ENCODE peak calls at places on chromosomes 3 and 15, in six cellular contexts. V, B, Y, H, P and E are unnamed samples.
A peak's percentile ranks its signal among the peaks of the same experiment; 100 is the strongest.

GRCh38 chr15:69522361-69522760 is 69.7 kb downstream of the RPLP1 start:
- DNase-seq in H (peak; percentile 23), V (no peak), Y (no peak), P (no peak), B (no peak), E (no peak)

GRCh38 chr3:136263251-136263650 is 13.1 kb downstream of the PCCB start:
- DNase-seq in P (no peak), Y (no peak), B (no peak), V (no peak), H (no peak), E (no peak)

GRCh38 chr3:8663177-8664061 is 18.8 kb upstream of the SSUH2 start:
- DNase-seq in V (peak; percentile 98), P (peak; percentile 54), H (peak; percentile 92), B (peak; percentile 71), Y (peak; percentile 90), E (peak; percentile 78)

GRCh38 chr3:128378631-128379347 is 87.9 kb downstream of the DNAJB8 start:
- DNase-seq in H (no peak), Y (peak; percentile 31), P (no peak), V (no peak), B (no peak), E (peak; percentile 65)

GRCh38 chr3:114319453-114319852 is 25.6 kb downstream of the TIGIT start:
- DNase-seq in Y (peak; percentile 46), H (peak; percentile 66), V (peak; percentile 88), B (no peak), P (no peak), E (peak; percentile 38)

GRCh38 chr3:37861540-37862051 is at the start of gene CTDSPL:
- DNase-seq in B (no peak), H (peak; percentile 41), V (peak; percentile 65), P (peak; percentile 25), Y (peak; percentile 82), E (peak; percentile 74)

GRCh38 chr15:68408971-68409370 is 23.0 kb downstream of the ITGA11 start:
- DNase-seq in V (no peak), P (no peak), H (no peak), B (no peak), Y (no peak), E (no peak)

GRCh38 chr3:168051579-168052183 is 44.0 kb downstream of the GOLIM4 start:
- DNase-seq in V (no peak), P (no peak), H (no peak), B (no peak), Y (no peak), E (peak; percentile 84)

GRCh38 chr3:181103605-181104004 is 114.1 kb upstream of the DNAJC19 start:
- DNase-seq in Y (peak; percentile 88), B (peak; percentile 44), H (peak; percentile 50), V (peak; percentile 93), P (peak; percentile 37), E (no peak)

GRCh38 chr3:22609139-22609538 is 594.0 kb upstream of the UBE2E2 start:
- DNase-seq in H (peak; percentile 65), V (no peak), B (no peak), Y (no peak), P (no peak), E (peak; percentile 41)

GRCh38 chr3:45055032-45055410 is 28.9 kb downstream of the CLEC3B start:
- DNase-seq in Y (no peak), V (no peak), H (peak; percentile 57), P (no peak), B (no peak), E (peak; percentile 89)

GRCh38 chr3:143731776-143732175 is 116.5 kb downstream of the SLC9A9 start:
- DNase-seq in H (no peak), V (no peak), Y (no peak), B (no peak), P (no peak), E (no peak)

GRCh38 chr3:194139085-194139976 is 3.4 kb downstream of the HES1 start:
- DNase-seq in Y (peak; percentile 80), P (peak; percentile 60), H (peak; percentile 83), V (peak; percentile 67), B (no peak), E (peak; percentile 88)

GRCh38 chr3:32937331-32937730 is 14.1 kb upstream of the CCR4 start:
- DNase-seq in H (peak; percentile 24), V (no peak), Y (no peak), P (no peak), B (no peak), E (no peak)

GRCh38 chr3:12990306-12990705 is 82.9 kb downstream of the IQSEC1 start:
- DNase-seq in B (no peak), H (peak; percentile 48), Y (no peak), V (no peak), P (no peak), E (peak; percentile 31)

GRCh38 chr15:60737217-60737616 is 258.3 kb upstream of the ICE2 start:
- DNase-seq in B (no peak), V (peak; percentile 53), Y (no peak), P (no peak), H (peak; percentile 13), E (no peak)

GRCh38 chr15:69314174-69314573 is 15.5 kb downstream of the PAQR5 start:
- DNase-seq in P (no peak), Y (no peak), B (no peak), V (no peak), H (no peak), E (no peak)

GRCh38 chr3:45007091-45007490 is 19.0 kb upstream of the CLEC3B start:
- DNase-seq in Y (no peak), B (no peak), V (no peak), H (no peak), P (no peak), E (no peak)

GRCh38 chr3:182837855-182838454 is 44.7 kb downstream of the ATP11B start:
- DNase-seq in P (peak; percentile 23), Y (peak; percentile 28), B (no peak), V (peak; percentile 69), H (peak; percentile 65), E (peak; percentile 69)

GRCh38 chr3:29527251-29527650 is 246.4 kb downstream of the RBMS3 start:
- DNase-seq in V (no peak), H (no peak), B (no peak), Y (no peak), P (no peak), E (no peak)

GRCh38 chr3:152772622-152773021 is 62.3 kb upstream of the P2RY1 start:
- DNase-seq in V (no peak), P (no peak), B (no peak), H (no peak), Y (no peak), E (no peak)

GRCh38 chr3:67609709-67610108 is 44.7 kb downstream of the SUCLG2 start:
- DNase-seq in H (no peak), B (no peak), P (no peak), V (no peak), Y (no peak), E (no peak)

GRCh38 chr3:67614195-67614594 is 40.2 kb downstream of the SUCLG2 start:
- DNase-seq in H (no peak), V (peak; percentile 38), P (no peak), Y (peak; percentile 44), B (no peak), E (no peak)

GRCh38 chr3:67608034-67608433 is 46.4 kb downstream of the SUCLG2 start:
- DNase-seq in V (no peak), B (no peak), P (no peak), H (no peak), Y (no peak), E (no peak)

GRCh38 chr3:67605377-67605776 is 49.0 kb downstream of the SUCLG2 start:
- DNase-seq in B (no peak), P (no peak), V (peak; percentile 30), Y (no peak), H (peak; percentile 69), E (peak; percentile 86)

DNA sequence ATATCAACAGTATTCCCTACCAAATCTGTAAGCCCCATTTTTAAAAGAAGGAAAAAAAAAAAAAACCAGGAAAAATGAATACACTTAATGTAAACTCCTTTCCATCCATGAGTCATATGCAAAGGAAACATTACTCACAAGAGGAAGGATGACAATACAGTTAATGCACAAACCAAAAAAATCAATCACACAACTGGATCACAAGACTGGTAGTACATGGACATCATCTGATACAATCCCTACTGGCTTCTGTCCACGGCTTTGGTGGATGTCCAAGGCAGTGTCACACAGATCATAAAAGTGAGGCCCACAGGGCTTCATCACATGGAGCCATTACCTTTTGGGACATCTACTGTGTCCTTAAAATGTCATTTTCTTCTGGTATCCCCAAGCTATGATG is 44.0 kb downstream of the SUCLG2 start:
- DNase-seq in H (peak; percentile 74), Y (no peak), V (no peak), P (no peak), B (no peak), E (peak; percentile 69)
- TF ChIP-seq EZH2phosphoT487 in H (no peak), Y (no peak), V (no peak), P (no peak), B (no peak), E (no peak)

GRCh38 chr15:96343529-96344072 is 13.1 kb downstream of the NR2F2 start:
- DNase-seq in Y (peak; percentile 62), H (no peak), B (no peak), V (peak; percentile 51), P (no peak), E (no peak)
- TF ChIP-seq EZH2 in Y (peak; percentile 11), H (no peak), B (no peak), V (peak; percentile 82), P (no peak), E (no peak)

GRCh38 chr15:62833671-62834070 is 208.9 kb upstream of the TPM1 start:
- DNase-seq in V (no peak), P (no peak), H (no peak), B (no peak), Y (peak; percentile 22), E (no peak)
- TF ChIP-seq EZH2phosphoT487 in V (no peak), P (no peak), H (no peak), B (no peak), Y (no peak), E (no peak)

GRCh38 chr3:147407495-147408179 is 1.3 kb upstream of the ZIC4 start:
- DNase-seq in V (peak; percentile 59), H (no peak), B (no peak), Y (peak; percentile 50), P (no peak), E (no peak)
- TF ChIP-seq EZH2 in V (peak; percentile 85), H (peak; percentile 13), B (no peak), Y (peak; percentile 99), P (no peak), E (no peak)

GRCh38 chr15:100337422-100338044 is 4.2 kb downstream of the ADAMTS17 start:
- DNase-seq in P (no peak), Y (no peak), B (no peak), V (no peak), H (no peak), E (no peak)
- TF ChIP-seq EZH2phosphoT487 in P (no peak), Y (no peak), B (no peak), V (no peak), H (no peak), E (no peak)